ENCODE peak calls at places on chromosomes 6 and 20, in six cellular contexts. P is GM12878, C is SK-N-SH, M is K562, B is HepG2, Z is H1. R is an unnamed sample.

GRCh38 chr6:169208011-169208410 is 45.6 kb downstream of the THBS2 start:
- DNase-seq in B (no peak), Z (no peak), M (no peak), C (no peak), P (no peak), R (no peak)

GRCh38 chr20:62969179-62969760 is 16.8 kb downstream of the SLC17A9 start:
- DNase-seq in Z (no peak), C (no peak), B (no peak), M (no peak), P (no peak), R (no peak)

GRCh38 chr6:4316867-4317400 is 181.6 kb upstream of the ECI2 start:
- DNase-seq in B (no peak), P (no peak), Z (no peak), C (no peak), M (no peak), R (peak; percentile 73)

GRCh38 chr6:12815884-12816600 is 99.5 kb downstream of the PHACTR1 start:
- DNase-seq in P (no peak), C (no peak), Z (no peak), M (no peak), B (no peak), R (no peak)

GRCh38 chr6:168373389-168373788 is 53.8 kb upstream of the DACT2 start:
- DNase-seq in M (no peak), C (no peak), B (no peak), P (no peak), Z (no peak), R (no peak)

GRCh38 chr6:110864816-110865215 is 9.8 kb upstream of the AMD1 start:
- DNase-seq in C (no peak), Z (no peak), B (peak; percentile 40), M (no peak), P (no peak), R (no peak)

GRCh38 chr6:54291146-54291545 is 17.1 kb upstream of the TINAG start:
- DNase-seq in B (no peak), Z (no peak), C (no peak), M (no peak), P (peak; percentile 50), R (no peak)

GRCh38 chr6:84912472-84913143 is 148.2 kb upstream of the TBX18 start:
- DNase-seq in B (no peak), Z (no peak), C (no peak), M (no peak), P (no peak), R (no peak)

GRCh38 chr20:24891546-24892393 is 57.3 kb upstream of the CST7 start:
- DNase-seq in Z (no peak), B (no peak), P (no peak), M (no peak), C (no peak), R (no peak)

GRCh38 chr20:50668326-50668725 is 23.0 kb downstream of the RIPOR3 start:
- DNase-seq in Z (no peak), M (no peak), B (no peak), C (no peak), P (no peak), R (no peak)

GRCh38 chr6:95593025-95593424 is 15.7 kb downstream of the MANEA start:
- DNase-seq in M (no peak), Z (no peak), B (peak; percentile 28), C (no peak), P (no peak), R (no peak)

GRCh38 chr20:49821850-49822249 is 9.2 kb downstream of the SLC9A8 start:
- DNase-seq in P (no peak), Z (no peak), C (no peak), M (no peak), B (no peak), R (no peak)

GRCh38 chr6:2999005-2999620 is 581 bp upstream of the NQO2 start:
- DNase-seq in Z (no peak), M (no peak), C (no peak), B (peak; percentile 93), P (no peak), R (peak; percentile 45)

GRCh38 chr6:34929241-34929978 is 40.4 kb downstream of the ANKS1A start:
- DNase-seq in B (no peak), M (no peak), Z (no peak), P (no peak), C (no peak), R (no peak)

GRCh38 chr6:150981095-150981494 is 115.6 kb downstream of the MTHFD1L start:
- DNase-seq in P (peak; percentile 81), B (no peak), Z (no peak), M (no peak), C (no peak), R (no peak)

GRCh38 chr20:47036091-47036880 is 141.6 kb downstream of the EYA2 start:
- DNase-seq in C (no peak), B (no peak), M (no peak), P (no peak), Z (no peak), R (no peak)

GRCh38 chr6:112222111-112222726 is 32.1 kb downstream of the LAMA4 start:
- DNase-seq in M (no peak), P (no peak), C (no peak), Z (no peak), B (no peak), R (no peak)

GRCh38 chr6:161079566-161080262 is 88.1 kb downstream of the MAP3K4 start:
- DNase-seq in B (no peak), P (no peak), C (no peak), M (no peak), Z (no peak), R (no peak)

GRCh38 chr6:16168858-16169257 is 40.0 kb downstream of the MYLIP start:
- DNase-seq in B (peak; percentile 32), P (peak; percentile 32), M (no peak), Z (no peak), C (no peak), R (peak; percentile 17)

GRCh38 chr6:18326001-18326400 is 61.1 kb upstream of the RNF144B start:
- DNase-seq in M (no peak), Z (no peak), P (no peak), C (no peak), B (no peak), R (no peak)

GRCh38 chr6:18329781-18330180 is 57.4 kb upstream of the RNF144B start:
- DNase-seq in M (no peak), C (no peak), P (no peak), B (no peak), Z (no peak), R (no peak)

GRCh38 chr6:18328549-18328922 is 58.6 kb upstream of the RNF144B start:
- DNase-seq in C (no peak), P (no peak), Z (no peak), B (no peak), M (no peak), R (no peak)

GRCh38 chr6:18326980-18327379 is 60.2 kb upstream of the RNF144B start:
- DNase-seq in P (no peak), Z (no peak), C (no peak), B (no peak), M (no peak), R (no peak)

DNA sequence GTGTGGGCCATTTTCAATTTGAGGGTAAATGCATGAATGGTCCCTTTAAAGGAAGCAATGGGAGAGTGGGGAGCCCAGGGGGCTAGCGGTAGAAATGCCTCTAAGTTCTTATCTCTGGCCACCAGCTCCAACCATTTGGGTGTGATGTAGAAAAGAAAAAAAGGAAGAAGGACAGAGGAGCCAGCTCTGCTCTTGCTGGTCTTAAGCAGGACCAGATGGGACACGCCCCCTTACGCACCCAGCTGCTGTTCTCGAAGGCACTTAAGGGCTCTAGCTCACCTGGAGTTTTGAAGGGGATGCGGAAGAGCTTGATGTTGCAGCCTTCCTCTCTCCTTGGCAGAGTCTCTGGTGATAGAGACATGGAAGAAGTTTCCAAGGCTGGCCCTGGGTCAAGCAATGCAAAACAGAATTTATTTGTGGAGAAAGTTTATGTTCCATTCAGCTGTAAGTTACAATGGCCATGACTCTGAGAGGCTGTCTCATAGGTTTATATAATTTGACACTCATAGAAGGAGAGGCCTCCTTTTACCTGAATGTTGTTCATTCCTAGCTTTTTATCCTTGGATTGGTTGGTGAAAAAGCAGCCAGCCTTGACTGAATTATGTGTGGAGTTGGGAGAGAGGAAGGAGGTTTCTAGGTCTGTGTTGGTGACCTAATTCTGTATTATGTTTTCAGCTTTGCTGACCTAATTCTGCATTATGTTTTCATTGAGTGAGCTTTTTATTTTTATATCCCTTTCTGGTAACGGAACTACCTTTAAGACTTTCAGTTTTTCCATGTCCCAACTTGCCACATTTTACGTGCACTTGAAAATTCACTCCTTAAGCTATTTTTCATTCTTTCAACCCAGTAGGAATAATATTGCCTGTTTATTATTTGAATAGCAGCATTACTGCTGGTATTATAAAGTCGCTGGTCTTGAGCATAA is 59.3 kb upstream of the RNF144B start:
- DNase-seq in P (no peak), C (no peak), B (no peak), Z (no peak), M (no peak), R (peak; percentile 71)
- TF ChIP-seq GABPA in P (no peak), C (no peak), B (no peak), Z (no peak), M (no peak), R (no peak)

GRCh38 chr6:105804436-105804835 is 281.7 kb upstream of the PRDM1 start:
- DNase-seq in M (no peak), C (no peak), P (no peak), Z (no peak), B (no peak), R (no peak)
- H3K27ac ChIP-seq in M (no peak overlapping the region), C (peak overlapping the region; percentile 34), P (no peak overlapping the region), Z (no peak overlapping the region), B (no peak overlapping the region), R (no peak overlapping the region)

DNA sequence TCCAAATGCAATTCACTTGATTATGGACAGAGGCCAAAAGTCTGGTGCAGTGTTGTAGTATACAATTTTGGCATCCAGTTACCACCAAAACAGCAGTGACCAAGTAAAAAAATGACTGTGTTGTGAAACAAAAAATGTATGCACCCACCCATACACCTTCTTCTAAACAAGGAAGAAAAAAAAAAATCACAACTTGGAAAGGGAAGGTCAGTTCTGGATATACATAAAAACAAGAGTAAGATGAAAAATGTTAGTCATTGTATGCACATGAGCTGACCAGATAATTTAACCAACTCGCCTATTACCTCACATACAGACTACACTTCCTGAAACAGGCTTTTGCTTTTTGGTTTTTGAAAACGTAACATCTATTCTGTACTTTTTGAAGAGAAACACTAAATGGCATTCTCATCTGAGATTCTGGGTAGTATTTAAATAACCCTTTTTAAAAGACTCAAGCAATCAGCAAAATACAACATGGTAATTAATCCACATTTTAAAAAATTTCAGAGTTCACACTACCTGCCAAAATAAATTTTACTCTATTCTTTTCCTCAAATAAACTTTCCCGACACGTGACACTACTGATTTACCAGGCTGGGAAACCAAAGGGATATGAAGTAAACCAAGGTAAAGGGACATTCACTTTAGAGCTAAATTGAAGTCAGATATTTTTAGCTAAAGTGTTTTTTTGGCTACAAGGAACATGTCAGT is 141.6 kb upstream of the SHLD1 start:
- DNase-seq in P (no peak), Z (no peak), B (no peak), C (no peak), M (no peak), R (peak; percentile 9)
- H3K4me3 ChIP-seq in P (peak overlapping the region; percentile 87), Z (peak overlapping the region; percentile 79), B (no peak overlapping the region), C (peak overlapping the region; percentile 81), M (peak overlapping the region; percentile 55), R (peak overlapping the region; percentile 52)

GRCh38 chr20:48524582-48524981 is 303.2 kb downstream of the PREX1 start:
- DNase-seq in P (no peak), Z (no peak), B (no peak), C (no peak), M (no peak), R (no peak)

GRCh38 chr20:48525400-48525799 is 302.4 kb downstream of the PREX1 start:
- DNase-seq in M (no peak), Z (no peak), B (no peak), C (no peak), P (no peak), R (no peak)

GRCh38 chr20:48526936-48527335 is 300.9 kb downstream of the PREX1 start:
- DNase-seq in M (no peak), P (no peak), B (no peak), Z (no peak), C (no peak), R (no peak)

GRCh38 chr20:48521121-48521520 is 306.7 kb downstream of the PREX1 start:
- DNase-seq in P (no peak), Z (no peak), B (no peak), M (no peak), C (no peak), R (no peak)

GRCh38 chr20:48523191-48523757 is 304.5 kb downstream of the PREX1 start:
- DNase-seq in Z (no peak), M (no peak), B (peak; percentile 82), C (peak; percentile 25), P (no peak), R (peak; percentile 13)
- TF ChIP-seq GABPA in Z (no peak), M (no peak), B (no peak), C (no peak), P (no peak), R (no peak)